ENCODE peak calls at places on chromosomes 7 and 10, in ten cellular contexts. P is adrenal gland, W is cardiac fibroblast, C is mucosa of descending colon, X is lung, T is AG09309, Q is hepatocyte, F is AG04449, L is nephron progenitor cell, K is endodermal cell. G is an unnamed sample.

GRCh38 chr10:129531195-129531968 is 64.3 kb downstream of the MGMT start:
- DNase-seq in T (no peak), F (peak), K (no peak), Q (no peak), X (no peak), W (peak), P (no peak), C (no peak), L (no peak), G (no peak)

GRCh38 chr10:114179747-114180146 is 594 bp downstream of the TDRD1 start:
- DNase-seq in Q (no peak), L (no peak), W (no peak), P (no peak), F (no peak), K (no peak), X (no peak), C (no peak), T (no peak), G (no peak)

GRCh38 chr10:2246747-2247146 is 509.4 kb upstream of the ADARB2 start:
- DNase-seq in W (no peak), P (no peak), C (no peak), F (no peak), Q (no peak), L (no peak), T (no peak), X (no peak), K (no peak), G (no peak)

GRCh38 chr10:101617102-101617823 is 29.1 kb downstream of the DPCD start:
- DNase-seq in K (peak), C (no peak), X (no peak), P (no peak), W (no peak), T (no peak), L (no peak), Q (no peak), F (no peak), G (no peak)

GRCh38 chr7:112556633-112557032 is 75.8 kb downstream of the LSMEM1 start:
- DNase-seq in Q (no peak), F (no peak), P (no peak), W (no peak), K (no peak), L (no peak), X (no peak), C (no peak), T (no peak), G (no peak)

GRCh38 chr10:110916554-110917346 is 2.2 kb downstream of the BBIP1 start:
- DNase-seq in T (peak), X (no peak), C (no peak), F (peak), Q (no peak), K (no peak), W (peak), L (no peak), P (no peak), G (no peak)

GRCh38 chr10:3877092-3878000 is 92.3 kb upstream of the KLF6 start:
- DNase-seq in P (no peak), X (no peak), W (peak), L (no peak), F (no peak), T (no peak), Q (no peak), K (peak), C (no peak), G (no peak)

GRCh38 chr10:73773152-73773879 is 8.5 kb upstream of the CHCHD1 start:
- DNase-seq in C (no peak), F (no peak), P (peak), L (no peak), K (no peak), Q (no peak), T (no peak), W (no peak), X (no peak), G (no peak)

GRCh38 chr7:140667476-140667875 is 5.3 kb upstream of the ADCK2 start:
- DNase-seq in X (no peak), Q (no peak), P (no peak), T (no peak), F (no peak), L (no peak), C (no peak), W (no peak), K (no peak), G (no peak)

DNA sequence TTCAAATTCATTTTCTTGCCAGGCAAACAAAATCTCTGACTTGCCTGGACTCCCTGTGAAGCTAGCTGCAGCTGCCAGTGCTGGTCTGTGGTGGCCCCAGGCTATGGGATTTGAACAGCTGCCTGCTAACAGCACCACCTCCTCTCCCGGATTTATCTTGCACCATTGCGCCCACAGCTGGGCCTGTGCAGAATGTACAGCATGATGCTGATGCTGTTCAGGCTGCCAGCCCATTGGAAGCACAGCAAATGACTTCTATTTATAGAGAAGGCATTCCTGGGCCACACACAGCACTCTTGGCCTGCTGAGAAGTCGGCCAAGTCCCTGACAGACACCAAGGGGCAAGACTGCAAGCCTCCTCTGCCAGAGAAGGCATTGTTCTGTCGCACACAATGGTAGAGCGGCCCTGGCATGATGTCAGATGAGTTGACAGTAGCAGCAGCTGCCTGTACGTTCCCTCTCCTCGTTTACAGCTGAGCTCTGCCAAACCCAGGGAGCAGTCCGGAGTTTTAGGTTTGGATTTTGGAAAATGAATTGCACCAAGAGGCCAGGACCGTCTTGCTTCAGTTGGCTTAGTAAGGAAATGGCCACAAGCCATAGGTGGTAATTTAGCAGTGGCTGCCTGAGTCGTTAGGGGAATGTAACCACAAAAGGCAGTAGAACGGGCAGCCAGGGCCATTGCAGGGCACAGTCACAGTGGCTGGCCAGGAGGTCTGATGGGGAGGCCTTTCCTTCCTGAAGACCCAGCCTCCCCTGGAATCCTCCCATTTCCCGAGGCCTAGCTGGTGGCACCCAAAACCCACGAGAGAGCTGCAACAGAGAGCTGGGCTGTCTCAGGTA is 38.5 kb downstream of the MTURN start:
- DNase-seq in C (peak), L (no peak), F (peak), T (peak), K (peak), X (peak), P (peak), Q (peak), W (peak), G (no peak)
- TF ChIP-seq CTCF in C (no peak), L (no peak), F (peak), T (peak), K (no peak), X (no peak), P (no peak), Q (peak), W (no peak), G (no peak)

GRCh38 chr7:2482725-2483451 is 6.7 kb upstream of the GRIFIN start:
- DNase-seq in P (no peak), W (no peak), C (no peak), F (no peak), X (no peak), K (peak), L (no peak), T (no peak), Q (no peak), G (no peak)
- TF ChIP-seq CTCF in P (no peak), W (no peak), C (no peak), F (no peak), X (no peak), K (peak), L (no peak), T (no peak), Q (no peak), G (no peak)

GRCh38 chr10:34658934-34659333 is 156.2 kb downstream of the PARD3 start:
- DNase-seq in K (peak), T (no peak), W (no peak), X (no peak), F (no peak), C (peak), L (no peak), Q (no peak), P (no peak), G (no peak)

GRCh38 chr10:34653530-34653929 is 161.6 kb downstream of the PARD3 start:
- DNase-seq in C (no peak), T (no peak), F (no peak), P (no peak), Q (no peak), W (no peak), X (no peak), L (no peak), K (peak), G (no peak)

GRCh38 chr10:34656676-34657075 is 158.4 kb downstream of the PARD3 start:
- DNase-seq in L (no peak), P (no peak), W (no peak), K (peak), Q (no peak), X (no peak), F (no peak), T (no peak), C (no peak), G (no peak)

GRCh38 chr10:34654211-34654610 is 160.9 kb downstream of the PARD3 start:
- DNase-seq in L (no peak), F (no peak), W (no peak), Q (no peak), K (peak), T (no peak), C (peak), X (no peak), P (no peak), G (no peak)

GRCh38 chr10:34655286-34656170 is 159.6 kb downstream of the PARD3 start:
- DNase-seq in K (peak), L (peak), Q (peak), X (no peak), W (peak), F (peak), P (peak), C (peak), T (peak), G (peak)
- TF ChIP-seq CTCF in K (peak), L (peak), Q (peak), X (peak), W (peak), F (peak), P (peak), C (peak), T (peak), G (peak)

DNA sequence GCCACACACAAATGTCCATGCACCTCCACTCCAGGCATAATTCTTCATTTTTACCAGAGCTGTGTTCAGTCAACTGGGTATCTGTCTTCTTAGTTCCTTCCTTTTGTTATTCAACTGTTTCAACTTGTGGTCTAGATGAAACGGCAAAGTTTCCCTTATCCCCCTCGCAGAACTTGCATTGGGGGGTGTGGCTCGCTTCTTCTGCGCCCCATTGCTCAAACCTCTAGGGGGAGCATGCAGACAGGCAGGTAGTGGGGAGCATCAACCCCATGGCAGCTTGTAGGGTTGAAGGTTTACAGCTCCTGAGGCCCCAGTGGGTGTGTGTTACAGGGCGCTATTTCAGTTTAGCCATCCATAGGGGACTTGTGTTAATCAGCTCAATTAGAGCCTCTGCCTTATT is 38.3 kb upstream of the COBL start:
- DNase-seq in Q (no peak), F (no peak), C (no peak), W (no peak), K (peak), P (no peak), X (no peak), T (no peak), L (no peak), G (no peak)
- TF ChIP-seq CTCF in Q (no peak), F (no peak), C (no peak), W (no peak), K (peak), P (no peak), X (no peak), T (no peak), L (no peak), G (no peak)

GRCh38 chr7:30351274-30351673 is 66.9 kb downstream of the ZNRF2 start:
- DNase-seq in Q (no peak), X (no peak), L (no peak), T (no peak), K (no peak), P (no peak), W (no peak), C (no peak), F (no peak), G (no peak)

GRCh38 chr7:30351724-30352123 is 67.3 kb downstream of the ZNRF2 start:
- DNase-seq in F (no peak), X (no peak), C (no peak), K (no peak), W (no peak), T (no peak), L (no peak), Q (no peak), P (no peak), G (no peak)

GRCh38 chr7:30353532-30353931 is 69.1 kb downstream of the ZNRF2 start:
- DNase-seq in X (no peak), L (no peak), C (no peak), F (no peak), K (no peak), Q (no peak), T (no peak), P (no peak), W (no peak), G (no peak)

GRCh38 chr7:30353932-30354607 is 69.7 kb downstream of the ZNRF2 start:
- DNase-seq in P (no peak), F (no peak), X (no peak), T (no peak), L (no peak), C (no peak), W (no peak), K (no peak), Q (no peak), G (no peak)

DNA sequence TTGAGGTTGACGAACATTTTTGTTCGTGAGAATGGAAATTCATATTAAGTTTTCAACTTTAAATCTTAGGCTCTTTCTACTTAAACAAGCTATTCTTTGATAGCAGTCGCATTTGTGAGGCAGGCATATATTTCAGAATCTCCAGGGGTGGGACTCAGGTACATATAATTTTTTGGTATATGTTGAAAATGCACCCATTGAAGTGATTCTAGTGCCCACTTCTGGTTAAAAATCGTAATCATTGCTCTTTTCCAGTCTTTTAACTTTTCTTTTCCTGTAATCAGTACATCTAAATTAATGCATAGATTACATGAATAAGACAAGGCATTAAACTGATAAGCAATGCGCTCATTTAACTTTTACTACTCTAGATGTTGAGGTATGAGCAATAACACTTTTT is 67.8 kb downstream of the ZNRF2 start:
- DNase-seq in P (no peak), Q (no peak), X (no peak), W (no peak), T (no peak), C (no peak), F (no peak), K (no peak), L (no peak), G (no peak)
- TF ChIP-seq CTCF in P (no peak), Q (no peak), X (no peak), W (no peak), T (no peak), C (no peak), F (no peak), K (peak), L (no peak), G (no peak)